ENCODE peak calls at places on chromosome 13, in ten cellular contexts. P, Z, M, T, B, N, I, F, Q and E are unnamed samples.

GRCh38 chr13:38213307-38213706 is 136.3 kb upstream of the UFM1 start:
- DNase-seq in Q (peak; percentile 73), T (no peak), M (no peak), I (no peak), N (no peak), B (no peak), F (no peak), P (no peak), Z (no peak), E (peak; percentile 29)

GRCh38 chr13:27578121-27579030 is 42.0 kb downstream of the LNX2 start:
- DNase-seq in I (no peak), Q (peak; percentile 69), B (no peak), P (no peak), Z (no peak), M (no peak), T (no peak), N (no peak), F (no peak), E (peak; percentile 58)

GRCh38 chr13:80476953-80477352 is 136.0 kb upstream of the SPRY2 start:
- DNase-seq in M (no peak), B (no peak), P (no peak), T (no peak), Q (no peak), N (no peak), F (no peak), I (no peak), Z (no peak), E (no peak)

GRCh38 chr13:69092615-69093322 is 1014.9 kb upstream of the ATXN8OS start:
- DNase-seq in Q (no peak), Z (no peak), B (no peak), F (no peak), T (no peak), P (no peak), M (no peak), N (no peak), I (no peak), E (no peak)

GRCh38 chr13:30147380-30147779 is 160.0 kb downstream of the KATNAL1 start:
- DNase-seq in M (no peak), Q (no peak), I (no peak), N (no peak), Z (no peak), F (no peak), P (no peak), T (no peak), B (no peak), E (no peak)

GRCh38 chr13:79987323-79987722 is 353.6 kb downstream of the SPRY2 start:
- DNase-seq in P (no peak), B (no peak), I (no peak), Q (peak; percentile 69), T (no peak), M (no peak), F (no peak), N (no peak), Z (no peak), E (no peak)

GRCh38 chr13:96816874-96817273 is 177.4 kb downstream of the OXGR1 start:
- DNase-seq in Z (no peak), B (no peak), I (no peak), F (no peak), T (no peak), Q (no peak), M (no peak), N (no peak), P (no peak), E (no peak)

GRCh38 chr13:76523740-76524382 is 362.3 kb downstream of the KCTD12 start:
- DNase-seq in Q (no peak), P (no peak), F (no peak), T (no peak), I (no peak), M (no peak), N (no peak), B (no peak), Z (no peak), E (peak; percentile 36)

GRCh38 chr13:49371943-49372636 is 71.8 kb downstream of the CAB39L start:
- DNase-seq in N (no peak), I (peak; percentile 9), F (no peak), Q (no peak), T (no peak), M (no peak), B (peak; percentile 5), Z (no peak), P (no peak), E (peak; percentile 41)

GRCh38 chr13:49632156-49632555 is 3.8 kb downstream of the ARL11 start:
- DNase-seq in T (no peak), I (no peak), N (no peak), P (no peak), M (no peak), Z (no peak), F (no peak), B (no peak), Q (no peak), E (no peak)

GRCh38 chr13:107216046-107216715 is 648.2 kb upstream of the ARGLU1 start:
- DNase-seq in Z (no peak), N (no peak), P (no peak), I (no peak), T (no peak), M (no peak), Q (no peak), F (no peak), B (no peak), E (no peak)

GRCh38 chr13:85148009-85148408 is 651.2 kb downstream of the SLITRK6 start:
- DNase-seq in Z (no peak), I (no peak), P (no peak), M (peak; percentile 27), B (no peak), T (no peak), N (no peak), Q (no peak), F (no peak), E (peak; percentile 41)

GRCh38 chr13:101026328-101026727 is 351.7 kb upstream of the TMTC4 start:
- DNase-seq in I (no peak), N (no peak), T (no peak), B (no peak), Z (no peak), M (no peak), P (no peak), F (no peak), Q (no peak), E (no peak)

GRCh38 chr13:47216176-47216822 is 319.4 kb upstream of the HTR2A start:
- DNase-seq in P (no peak), N (no peak), M (no peak), I (no peak), F (no peak), Z (no peak), Q (peak; percentile 81), T (no peak), B (no peak), E (peak; percentile 48)

DNA sequence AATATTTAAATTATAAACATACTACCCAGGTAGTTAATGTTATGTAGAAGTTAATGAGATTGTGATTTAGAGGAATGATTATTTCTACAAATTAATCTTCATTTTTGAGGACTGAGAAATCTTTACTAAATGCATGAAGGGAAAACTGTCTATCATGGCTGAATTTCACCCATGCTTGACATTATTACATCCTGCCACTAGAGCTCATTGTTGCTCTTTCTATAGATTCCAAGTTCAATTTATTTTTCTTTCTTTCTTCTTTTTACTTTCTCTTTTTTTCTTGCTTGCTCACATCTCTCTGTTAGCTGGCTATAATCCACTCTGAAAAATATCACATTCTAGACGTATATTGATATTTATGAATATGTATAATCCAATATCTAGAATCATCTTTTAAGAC is 505.0 kb upstream of the KLHL1 start:
- DNase-seq in Z (no peak), B (no peak), M (no peak), N (no peak), T (no peak), P (no peak), F (no peak), I (no peak), Q (no peak), E (peak; percentile 37)
- TF ChIP-seq CTCF in Z (peak; percentile 44), B (no peak), M (peak; percentile 71), N (no peak), T (no peak), P (no peak), F (no peak), I (peak; percentile 33), Q (no peak), E (peak; percentile 48)

GRCh38 chr13:99033814-99034213 is 56.0 kb upstream of the DOCK9 start:
- DNase-seq in Z (no peak), I (no peak), N (no peak), B (no peak), T (no peak), Q (peak; percentile 49), M (no peak), P (no peak), F (no peak), E (peak; percentile 65)
- TF ChIP-seq CTCF in Z (peak; percentile 50), I (peak; percentile 77), N (peak; percentile 51), B (peak; percentile 58), T (peak; percentile 29), Q (peak; percentile 57), M (peak; percentile 78), P (peak; percentile 68), F (peak; percentile 45), E (peak; percentile 68)

DNA sequence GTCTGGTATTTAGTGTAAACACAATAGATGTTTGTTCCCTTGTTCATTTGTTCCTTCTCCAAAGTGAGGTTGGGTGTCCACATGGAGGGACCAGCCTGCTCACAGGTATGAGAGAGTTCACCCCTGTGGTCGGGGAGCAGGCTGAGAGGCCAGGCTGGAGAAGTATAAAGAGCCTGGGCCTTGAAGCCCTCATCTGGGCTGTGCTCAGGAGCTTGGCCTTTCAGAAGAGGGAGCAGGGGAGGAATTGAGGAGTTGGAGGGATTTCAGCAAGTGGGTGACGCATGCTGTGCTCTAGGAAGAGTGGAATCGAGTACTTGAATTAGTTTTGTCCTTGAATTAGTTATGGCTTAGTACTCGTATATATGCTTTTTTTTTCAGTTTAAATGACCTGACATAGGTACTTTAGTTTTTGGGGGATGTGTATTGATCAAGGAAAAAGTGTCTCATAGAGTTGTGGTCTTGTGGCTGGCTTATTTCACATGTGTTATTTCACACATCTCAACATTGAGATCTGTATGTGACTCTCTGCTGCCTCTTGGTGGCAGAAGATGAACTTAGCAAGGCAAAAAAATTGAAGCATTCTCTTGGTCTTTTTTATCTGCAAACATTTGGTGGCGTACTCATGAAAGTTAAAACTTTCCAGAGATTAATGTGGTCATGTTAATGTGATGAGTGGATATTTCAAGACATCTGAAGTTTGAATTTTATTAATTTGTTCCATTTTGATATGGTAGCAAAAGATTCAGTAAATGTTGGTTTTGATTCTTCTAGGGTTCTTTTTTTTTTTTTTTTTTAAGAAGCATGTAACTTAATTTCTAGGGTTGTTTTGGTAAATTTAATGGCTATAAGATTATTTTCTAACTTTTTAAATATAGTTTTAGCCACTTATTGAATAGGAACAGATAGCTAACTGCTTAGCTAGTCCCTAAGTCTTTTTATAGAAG is 54.3 kb downstream of the SLAIN1 start:
- DNase-seq in N (no peak), Q (peak; percentile 58), F (no peak), Z (peak; percentile 23), I (peak; percentile 42), M (no peak), P (no peak), T (peak; percentile 17), B (no peak), E (peak; percentile 71)
- TF ChIP-seq CTCF in N (peak; percentile 72), Q (peak; percentile 79), F (peak; percentile 60), Z (peak; percentile 75), I (peak; percentile 86), M (peak; percentile 97), P (peak; percentile 76), T (peak; percentile 43), B (peak; percentile 89), E (peak; percentile 82)

GRCh38 chr13:34941835-34942731 is at the start of gene NBEA:
- DNase-seq in Z (peak; percentile 88), F (peak; percentile 77), T (peak; percentile 61), M (peak; percentile 59), P (peak; percentile 87), N (peak; percentile 48), Q (peak; percentile 41), B (peak; percentile 77), I (peak; percentile 82), E (peak; percentile 44)
- TF ChIP-seq CTCF in Z (no peak), F (no peak), T (peak; percentile 47), M (no peak), P (peak; percentile 42), N (peak; percentile 44), Q (no peak), B (no peak), I (no peak), E (peak; percentile 34)